ENCODE peak calls at places on chromosomes 11 and 22, in four cellular contexts. One of them, this sample, is unnamed.
A peak's percentile ranks its signal among the peaks of the same experiment; 100 is the strongest.

GRCh38 chr11:6377902-6378694 is 12.2 kb upstream of the SMPD1 start:
- DNase-seq in NCI-H1092: no peak
- DNase-seq in BE2C: no peak
- DNase-seq in esophagus muscularis mucosa: no peak
- DNase-seq in this sample: no peak

GRCh38 chr11:119742263-119742861 is 13.4 kb upstream of the NECTIN1 start:
- DNase-seq in BE2C: peak; percentile 82
- DNase-seq in esophagus muscularis mucosa: no peak
- DNase-seq in NCI-H1092: no peak
- DNase-seq in this sample: peak; percentile 89

GRCh38 chr11:3127706-3128355 is 37.3 kb downstream of the OSBPL5 start:
- DNase-seq in BE2C: peak; percentile 1
- DNase-seq in NCI-H1092: no peak
- DNase-seq in esophagus muscularis mucosa: no peak
- DNase-seq in this sample: no peak

GRCh38 chr11:17972987-17973386 is 39.9 kb downstream of the SERGEF start:
- DNase-seq in esophagus muscularis mucosa: no peak
- DNase-seq in NCI-H1092: no peak
- DNase-seq in BE2C: peak; percentile 58
- DNase-seq in this sample: peak; percentile 61

GRCh38 chr22:30485362-30485988 is 13.7 kb upstream of the SEC14L3 start:
- DNase-seq in esophagus muscularis mucosa: no peak
- DNase-seq in BE2C: peak; percentile 72
- DNase-seq in NCI-H1092: peak; percentile 22
- DNase-seq in this sample: peak; percentile 92

GRCh38 chr11:6745465-6746015 is 26.2 kb downstream of the OR2AG2 start:
- DNase-seq in NCI-H1092: no peak
- DNase-seq in esophagus muscularis mucosa: no peak
- DNase-seq in BE2C: no peak
- DNase-seq in this sample: no peak

GRCh38 chr11:105582497-105582896 is 27.4 kb upstream of the GRIA4 start:
- DNase-seq in BE2C: no peak
- DNase-seq in NCI-H1092: no peak
- DNase-seq in esophagus muscularis mucosa: no peak
- DNase-seq in this sample: no peak

GRCh38 chr11:9211322-9211721 is 53.8 kb downstream of the DENND5A start:
- DNase-seq in NCI-H1092: no peak
- DNase-seq in BE2C: no peak
- DNase-seq in esophagus muscularis mucosa: no peak
- DNase-seq in this sample: no peak

GRCh38 chr11:9901931-9902330 is 238.1 kb downstream of the SWAP70 start:
- DNase-seq in NCI-H1092: no peak
- DNase-seq in BE2C: no peak
- DNase-seq in esophagus muscularis mucosa: no peak
- DNase-seq in this sample: no peak

GRCh38 chr11:32427616-32427934 is 7.8 kb downstream of the WT1 start:
- DNase-seq in BE2C: no peak
- DNase-seq in NCI-H1092: no peak
- DNase-seq in esophagus muscularis mucosa: no peak
- DNase-seq in this sample: no peak

GRCh38 chr11:1036931-1037330 is 413 bp upstream of the MUC6 start:
- DNase-seq in NCI-H1092: no peak
- DNase-seq in esophagus muscularis mucosa: no peak
- DNase-seq in BE2C: no peak
- DNase-seq in this sample: no peak

GRCh38 chr11:5226732-5227327 is at the start of gene HBB:
- DNase-seq in esophagus muscularis mucosa: no peak
- DNase-seq in NCI-H1092: no peak
- DNase-seq in BE2C: no peak
- DNase-seq in this sample: no peak

GRCh38 chr22:19750666-19751490 is 9.7 kb upstream of the TBX1 start:
- DNase-seq in esophagus muscularis mucosa: no peak
- DNase-seq in BE2C: no peak
- DNase-seq in NCI-H1092: no peak
- DNase-seq in this sample: no peak

GRCh38 chr11:8256271-8257002 is 7.2 kb downstream of the LMO1 start:
- DNase-seq in NCI-H1092: no peak
- DNase-seq in BE2C: no peak
- DNase-seq in esophagus muscularis mucosa: no peak
- DNase-seq in this sample: no peak

GRCh38 chr11:131748146-131749050 is 378.0 kb downstream of the NTM start:
- DNase-seq in BE2C: peak; percentile 30
- DNase-seq in esophagus muscularis mucosa: no peak
- DNase-seq in NCI-H1092: peak; percentile 51
- DNase-seq in this sample: peak; percentile 67

GRCh38 chr11:85913486-85913885 is 58.3 kb downstream of the CCDC83 start:
- DNase-seq in esophagus muscularis mucosa: no peak
- DNase-seq in NCI-H1092: no peak
- DNase-seq in BE2C: no peak
- DNase-seq in this sample: no peak

GRCh38 chr11:134596404-134596803 is 184.4 kb upstream of the B3GAT1 start:
- DNase-seq in BE2C: no peak
- DNase-seq in esophagus muscularis mucosa: no peak
- DNase-seq in NCI-H1092: no peak
- DNase-seq in this sample: no peak

GRCh38 chr11:12961615-12962014 is 47.5 kb upstream of the RASSF10 start:
- DNase-seq in NCI-H1092: no peak
- DNase-seq in esophagus muscularis mucosa: no peak
- DNase-seq in BE2C: no peak
- DNase-seq in this sample: peak; percentile 22

GRCh38 chr11:113176561-113176960 is 137.8 kb upstream of the TTC12 start:
- DNase-seq in esophagus muscularis mucosa: no peak
- DNase-seq in BE2C: no peak
- DNase-seq in NCI-H1092: no peak
- DNase-seq in this sample: no peak

GRCh38 chr11:10287140-10287539 is 6.9 kb downstream of the SBF2 start:
- DNase-seq in NCI-H1092: no peak
- DNase-seq in esophagus muscularis mucosa: no peak
- DNase-seq in BE2C: no peak
- DNase-seq in this sample: no peak

GRCh38 chr11:18775492-18776292 is 15.9 kb downstream of the PTPN5 start:
- DNase-seq in esophagus muscularis mucosa: no peak
- DNase-seq in NCI-H1092: peak; percentile 8
- DNase-seq in BE2C: peak; percentile 60
- DNase-seq in this sample: peak; percentile 76

GRCh38 chr11:63871962-63872832 is 33.3 kb downstream of the MARK2 start:
- DNase-seq in esophagus muscularis mucosa: peak; percentile 94
- DNase-seq in NCI-H1092: peak; percentile 50
- DNase-seq in BE2C: peak; percentile 74
- DNase-seq in this sample: peak; percentile 80

GRCh38 chr11:106939157-106939556 is 79.1 kb downstream of the GUCY1A2 start:
- DNase-seq in esophagus muscularis mucosa: no peak
- DNase-seq in BE2C: no peak
- DNase-seq in NCI-H1092: no peak
- DNase-seq in this sample: no peak

GRCh38 chr22:27537481-27537891 is 264.1 kb downstream of the MN1 start:
- DNase-seq in esophagus muscularis mucosa: no peak
- DNase-seq in BE2C: peak; percentile 53
- DNase-seq in NCI-H1092: no peak
- DNase-seq in this sample: no peak

GRCh38 chr22:36986242-36986821 is 32.9 kb downstream of the TST start:
- DNase-seq in BE2C: peak; percentile 39
- DNase-seq in esophagus muscularis mucosa: no peak
- DNase-seq in NCI-H1092: no peak
- DNase-seq in this sample: no peak